ENCODE peak calls at places on chromosome 5, in four cellular contexts. One of them, this sample, is unnamed.

GRCh38 chr5:141477169-141477568 is 1.4 kb downstream of the PCDHGC3 start:
- DNase-seq in HL-60: no peak
- DNase-seq in aorta: no peak
- DNase-seq in CD4-positive, alpha-beta T cell: no peak
- DNase-seq in this sample: no peak

GRCh38 chr5:108003178-108003577 is 332.4 kb upstream of the EFNA5 start:
- DNase-seq in HL-60: no peak
- DNase-seq in aorta: no peak
- DNase-seq in CD4-positive, alpha-beta T cell: no peak
- DNase-seq in this sample: no peak

GRCh38 chr5:39226100-39226451 is 6.7 kb upstream of the FYB1 start:
- DNase-seq in HL-60: no peak
- DNase-seq in aorta: no peak
- DNase-seq in CD4-positive, alpha-beta T cell: no peak
- DNase-seq in this sample: no peak

GRCh38 chr5:66118294-66118693 is 25.8 kb upstream of the SREK1 start:
- DNase-seq in HL-60: no peak
- DNase-seq in aorta: no peak
- DNase-seq in CD4-positive, alpha-beta T cell: no peak
- DNase-seq in this sample: no peak

GRCh38 chr5:14685757-14686156 is 21.2 kb downstream of the OTULIN start:
- DNase-seq in HL-60: peak
- DNase-seq in aorta: no peak
- DNase-seq in CD4-positive, alpha-beta T cell: peak
- DNase-seq in this sample: no peak

GRCh38 chr5:17317499-17317898 is 100.1 kb downstream of the BASP1 start:
- DNase-seq in HL-60: peak
- DNase-seq in aorta: no peak
- DNase-seq in CD4-positive, alpha-beta T cell: no peak
- DNase-seq in this sample: no peak

GRCh38 chr5:92519717-92520632 is 1061.0 kb downstream of the NR2F1-AS1 start:
- DNase-seq in HL-60: no peak
- DNase-seq in aorta: no peak
- DNase-seq in CD4-positive, alpha-beta T cell: no peak
- DNase-seq in this sample: no peak

GRCh38 chr5:66436721-66437120 is 159.5 kb upstream of the MAST4 start:
- DNase-seq in HL-60: peak
- DNase-seq in aorta: no peak
- DNase-seq in CD4-positive, alpha-beta T cell: no peak
- DNase-seq in this sample: no peak

GRCh38 chr5:169213479-169213878 is 87.5 kb downstream of the SLIT3 start:
- DNase-seq in HL-60: no peak
- DNase-seq in aorta: no peak
- DNase-seq in CD4-positive, alpha-beta T cell: no peak
- DNase-seq in this sample: no peak

GRCh38 chr5:173968154-173968553 is 20.8 kb upstream of the C5orf47 start:
- DNase-seq in HL-60: no peak
- DNase-seq in aorta: no peak
- DNase-seq in CD4-positive, alpha-beta T cell: no peak
- DNase-seq in this sample: no peak

GRCh38 chr5:65305913-65306312 is 175.8 kb downstream of the ADAMTS6 start:
- DNase-seq in HL-60: no peak
- DNase-seq in aorta: no peak
- DNase-seq in CD4-positive, alpha-beta T cell: no peak
- DNase-seq in this sample: no peak

GRCh38 chr5:74257645-74258328 is 382.7 kb downstream of the ENC1 start:
- DNase-seq in HL-60: peak
- DNase-seq in aorta: peak
- DNase-seq in CD4-positive, alpha-beta T cell: no peak
- DNase-seq in this sample: no peak

GRCh38 chr5:127305486-127305885 is 14.9 kb downstream of the MEGF10 start:
- DNase-seq in HL-60: no peak
- DNase-seq in aorta: no peak
- DNase-seq in CD4-positive, alpha-beta T cell: no peak
- DNase-seq in this sample: no peak

GRCh38 chr5:141641634-141642278 is 5.0 kb downstream of the RELL2 start:
- DNase-seq in HL-60: no peak
- DNase-seq in aorta: no peak
- DNase-seq in CD4-positive, alpha-beta T cell: no peak
- DNase-seq in this sample: no peak

GRCh38 chr5:17192191-17192590 is 25.2 kb upstream of the BASP1 start:
- DNase-seq in HL-60: no peak
- DNase-seq in aorta: no peak
- DNase-seq in CD4-positive, alpha-beta T cell: no peak
- DNase-seq in this sample: no peak

GRCh38 chr5:20601678-20602100 is 613.7 kb upstream of the CDH18 start:
- DNase-seq in HL-60: peak
- DNase-seq in aorta: no peak
- DNase-seq in CD4-positive, alpha-beta T cell: no peak
- DNase-seq in this sample: no peak

GRCh38 chr5:14958196-14958595 is 86.6 kb upstream of the ANKH start:
- DNase-seq in HL-60: no peak
- DNase-seq in aorta: no peak
- DNase-seq in CD4-positive, alpha-beta T cell: no peak
- DNase-seq in this sample: no peak

GRCh38 chr5:19531374-19531952 is 456.5 kb downstream of the CDH18 start:
- DNase-seq in HL-60: no peak
- DNase-seq in aorta: no peak
- DNase-seq in CD4-positive, alpha-beta T cell: no peak
- DNase-seq in this sample: peak

GRCh38 chr5:91359957-91360609 is 23.0 kb downstream of the ARRDC3 start:
- DNase-seq in HL-60: peak
- DNase-seq in aorta: no peak
- DNase-seq in CD4-positive, alpha-beta T cell: no peak
- DNase-seq in this sample: no peak

GRCh38 chr5:58497956-58498942 is 7.0 kb downstream of the GAPT start:
- DNase-seq in HL-60: no peak
- DNase-seq in aorta: no peak
- DNase-seq in CD4-positive, alpha-beta T cell: no peak
- DNase-seq in this sample: no peak

GRCh38 chr5:132438931-132439330 is 51.6 kb downstream of the IRF1 start:
- DNase-seq in HL-60: no peak
- DNase-seq in aorta: peak
- DNase-seq in CD4-positive, alpha-beta T cell: no peak
- DNase-seq in this sample: no peak

GRCh38 chr5:132436936-132437335 is 53.6 kb downstream of the IRF1 start:
- DNase-seq in HL-60: no peak
- DNase-seq in aorta: no peak
- DNase-seq in CD4-positive, alpha-beta T cell: no peak
- DNase-seq in this sample: no peak

GRCh38 chr5:132435891-132436290 is 54.7 kb downstream of the IRF1 start:
- DNase-seq in HL-60: no peak
- DNase-seq in aorta: no peak
- DNase-seq in CD4-positive, alpha-beta T cell: no peak
- DNase-seq in this sample: no peak

GRCh38 chr5:132439521-132440206 is 50.9 kb downstream of the IRF1 start:
- DNase-seq in HL-60: no peak
- DNase-seq in aorta: peak
- DNase-seq in CD4-positive, alpha-beta T cell: no peak
- DNase-seq in this sample: no peak

GRCh38 chr5:132437604-132438275 is 52.8 kb downstream of the IRF1 start:
- DNase-seq in HL-60: peak
- DNase-seq in aorta: peak
- DNase-seq in CD4-positive, alpha-beta T cell: peak
- DNase-seq in this sample: no peak
- H3K27ac ChIP-seq in HL-60: peak
- H3K27ac ChIP-seq in aorta: peak
- H3K27ac ChIP-seq in CD4-positive, alpha-beta T cell: peak
- H3K27ac ChIP-seq in this sample: no peak

DNA sequence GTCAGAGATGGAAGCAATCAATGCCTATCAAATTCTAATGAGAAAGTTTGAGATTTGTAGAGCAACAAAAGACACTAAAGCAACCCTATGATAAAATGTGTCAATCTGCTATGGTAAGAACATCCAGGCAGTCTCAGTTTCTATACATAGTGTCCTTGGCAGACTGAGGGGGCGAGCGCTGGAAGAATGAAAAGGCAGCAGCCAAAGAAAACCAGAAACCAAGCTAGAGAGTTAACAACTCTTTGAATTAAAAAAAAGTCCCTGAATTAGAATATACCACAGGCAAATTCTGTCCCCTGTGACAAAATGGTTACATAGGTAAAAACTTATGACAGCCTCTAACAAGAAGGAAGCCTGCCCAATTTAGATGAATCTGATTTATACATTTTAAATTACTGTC is 106.7 kb downstream of the OXCT1 start:
- DNase-seq in HL-60: no peak
- DNase-seq in aorta: no peak
- DNase-seq in CD4-positive, alpha-beta T cell: no peak
- DNase-seq in this sample: no peak
- H3K27ac ChIP-seq in HL-60: no peak
- H3K27ac ChIP-seq in aorta: no peak
- H3K27ac ChIP-seq in CD4-positive, alpha-beta T cell: no peak
- H3K27ac ChIP-seq in this sample: no peak

DNA sequence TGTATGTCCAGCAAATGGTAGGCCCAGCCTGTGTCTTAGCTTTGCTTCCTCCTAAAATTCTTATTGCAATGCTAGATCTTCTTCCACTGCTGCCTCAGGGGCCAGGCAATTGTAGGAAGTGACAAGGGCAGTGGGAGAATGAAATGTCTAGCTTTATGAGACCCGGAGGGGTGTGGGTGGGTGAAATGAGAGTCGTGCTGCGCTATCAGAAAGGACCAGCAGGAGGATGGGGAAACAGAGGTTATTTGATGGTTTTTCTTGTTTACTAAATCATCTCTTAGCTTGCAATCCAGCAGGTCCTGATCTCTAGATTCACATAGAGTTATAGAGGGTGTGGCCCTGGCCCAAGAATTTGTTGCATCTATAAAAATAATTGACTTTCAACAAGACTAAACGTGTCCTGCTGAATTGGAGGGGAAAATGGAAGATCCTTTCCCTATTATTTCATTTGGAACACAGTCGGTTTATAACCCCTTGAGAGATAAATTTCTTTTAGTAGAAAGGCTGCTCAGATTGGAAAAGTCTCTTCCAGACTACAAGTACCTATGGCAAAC is 43.6 kb downstream of the ZNF366 start:
- DNase-seq in HL-60: no peak
- DNase-seq in aorta: no peak
- DNase-seq in CD4-positive, alpha-beta T cell: no peak
- DNase-seq in this sample: no peak
- H3K27ac ChIP-seq in HL-60: no peak
- H3K27ac ChIP-seq in aorta: no peak
- H3K27ac ChIP-seq in CD4-positive, alpha-beta T cell: no peak
- H3K27ac ChIP-seq in this sample: peak

GRCh38 chr5:176690911-176691310 is 43.6 kb downstream of the TSPAN17 start:
- DNase-seq in HL-60: no peak
- DNase-seq in aorta: no peak
- DNase-seq in CD4-positive, alpha-beta T cell: no peak
- DNase-seq in this sample: no peak
- H3K27ac ChIP-seq in HL-60: no peak
- H3K27ac ChIP-seq in aorta: no peak
- H3K27ac ChIP-seq in CD4-positive, alpha-beta T cell: no peak
- H3K27ac ChIP-seq in this sample: no peak

GRCh38 chr5:143582176-143582575 is 178.7 kb upstream of the NR3C1 start:
- DNase-seq in HL-60: no peak
- DNase-seq in aorta: no peak
- DNase-seq in CD4-positive, alpha-beta T cell: no peak
- DNase-seq in this sample: no peak
- H3K27ac ChIP-seq in HL-60: no peak
- H3K27ac ChIP-seq in aorta: no peak
- H3K27ac ChIP-seq in CD4-positive, alpha-beta T cell: no peak
- H3K27ac ChIP-seq in this sample: no peak

GRCh38 chr5:36155291-36155690 is 3.4 kb downstream of the SKP2 start:
- DNase-seq in HL-60: no peak
- DNase-seq in aorta: no peak
- DNase-seq in CD4-positive, alpha-beta T cell: no peak
- DNase-seq in this sample: no peak

GRCh38 chr5:36158144-36158543 is 6.2 kb downstream of the SKP2 start:
- DNase-seq in HL-60: no peak
- DNase-seq in aorta: no peak
- DNase-seq in CD4-positive, alpha-beta T cell: no peak
- DNase-seq in this sample: no peak

GRCh38 chr5:36153727-36154126 is 1.8 kb downstream of the SKP2 start:
- DNase-seq in HL-60: no peak
- DNase-seq in aorta: no peak
- DNase-seq in CD4-positive, alpha-beta T cell: no peak
- DNase-seq in this sample: no peak

GRCh38 chr5:36156124-36156601 is 4.3 kb downstream of the SKP2 start:
- DNase-seq in HL-60: no peak
- DNase-seq in aorta: no peak
- DNase-seq in CD4-positive, alpha-beta T cell: no peak
- DNase-seq in this sample: peak

GRCh38 chr5:36156619-36157018 is 4.7 kb downstream of the SKP2 start:
- DNase-seq in HL-60: no peak
- DNase-seq in aorta: no peak
- DNase-seq in CD4-positive, alpha-beta T cell: no peak
- DNase-seq in this sample: no peak
- H3K27ac ChIP-seq in HL-60: no peak
- H3K27ac ChIP-seq in aorta: no peak
- H3K27ac ChIP-seq in CD4-positive, alpha-beta T cell: no peak
- H3K27ac ChIP-seq in this sample: peak

This sample was measured in RWPE2.